ENCODE peak calls at places on chromosomes 12 and 14, in five cellular contexts. C, L, I, K and S are unnamed samples.

GRCh38 chr12:115251727-115252126 is 567.8 kb upstream of the TBX3 start:
- DNase-seq in C (no peak), L (no peak), I (no peak), K (no peak), S (no peak)

GRCh38 chr14:69005432-69006148 is 26.5 kb upstream of the ACTN1 start:
- DNase-seq in C (no peak), L (peak), I (peak), K (no peak), S (no peak)

GRCh38 chr12:123094349-123095073 is 56.4 kb downstream of the PITPNM2 start:
- DNase-seq in C (no peak), L (peak), I (peak), K (no peak), S (no peak)

GRCh38 chr14:79091381-79091963 is 921.3 kb downstream of the NRXN3 start:
- DNase-seq in C (no peak), L (no peak), I (no peak), K (no peak), S (no peak)

GRCh38 chr12:116878567-116879508 is 2.4 kb downstream of the HRK start:
- DNase-seq in C (no peak), L (no peak), I (no peak), K (no peak), S (no peak)

GRCh38 chr14:78135450-78135891 is 34.7 kb upstream of the NRXN3 start:
- DNase-seq in C (no peak), L (no peak), I (no peak), K (no peak), S (no peak)

GRCh38 chr14:30191639-30192279 is 264.1 kb upstream of the PRKD1 start:
- DNase-seq in C (no peak), L (no peak), I (no peak), K (no peak), S (no peak)

GRCh38 chr12:9115731-9116689 is at the start of gene A2M:
- DNase-seq in C (no peak), L (no peak), I (no peak), K (no peak), S (no peak)

GRCh38 chr14:68968721-68969120 is 10.4 kb downstream of the ACTN1 start:
- DNase-seq in C (no peak), L (no peak), I (no peak), K (no peak), S (no peak)

GRCh38 chr14:74792249-74793039 is 29.3 kb downstream of the YLPM1 start:
- DNase-seq in C (peak), L (no peak), I (no peak), K (no peak), S (peak)

GRCh38 chr12:121770802-121771625 is 22.5 kb downstream of the RHOF start:
- DNase-seq in C (no peak), L (no peak), I (no peak), K (no peak), S (no peak)

GRCh38 chr12:132839558-132840235 is 11.0 kb upstream of the GOLGA3 start:
- DNase-seq in C (no peak), L (no peak), I (no peak), K (no peak), S (no peak)

GRCh38 chr12:8089718-8090117 is 7.6 kb downstream of the NECAP1 start:
- DNase-seq in C (no peak), L (no peak), I (no peak), K (no peak), S (no peak)

GRCh38 chr12:49244161-49244560 is 20.7 kb upstream of the TUBA1C start:
- DNase-seq in C (no peak), L (peak), I (no peak), K (no peak), S (no peak)